ENCODE peak calls at places on chromosomes 7 and 10, in four cellular contexts. O is dorsolateral prefrontal cortex, Y is endothelial cell, Z is HFFc6. G is an unnamed sample.

GRCh38 chr10:90149563-90149962 is 448.2 kb downstream of the KIF20B start:
- DNase-seq in Z (no peak), Y (no peak), O (no peak), G (no peak)

GRCh38 chr10:113384181-113384580 is 168.7 kb upstream of the HABP2 start:
- DNase-seq in Z (no peak), Y (no peak), O (no peak), G (no peak)

GRCh38 chr7:159036916-159037605 is 107.6 kb downstream of the VIPR2 start:
- DNase-seq in Y (no peak), O (no peak), Z (no peak), G (no peak)

GRCh38 chr7:92061154-92061553 is 73.1 kb downstream of the CYP51A1 start:
- DNase-seq in Z (no peak), O (no peak), Y (no peak), G (no peak)

GRCh38 chr7:100444311-100445278 is 8.3 kb upstream of the PPP1R35 start:
- DNase-seq in Y (peak; percentile 56), Z (peak; percentile 47), O (no peak), G (no peak)

GRCh38 chr10:128843972-128844371 is 623.1 kb upstream of the MGMT start:
- DNase-seq in Y (no peak), Z (no peak), O (no peak), G (no peak)

GRCh38 chr10:61836233-61836887 is 65.1 kb upstream of the ARID5B start:
- DNase-seq in O (no peak), Z (peak; percentile 22), Y (no peak), G (no peak)

GRCh38 chr7:101156866-101157589 is 2.8 kb downstream of the AP1S1 start:
- DNase-seq in O (no peak), Y (no peak), Z (no peak), G (no peak)

GRCh38 chr7:19670806-19671205 is 38.0 kb downstream of the POLR1F start:
- DNase-seq in O (no peak), Y (no peak), Z (no peak), G (no peak)

GRCh38 chr7:105352018-105352612 is 36.6 kb downstream of the SRPK2 start:
- DNase-seq in O (peak; percentile 63), Y (no peak), Z (peak; percentile 80), G (peak; percentile 85)

GRCh38 chr7:98470131-98470985 is 69.5 kb upstream of the BAIAP2L1 start:
- DNase-seq in Z (no peak), Y (peak; percentile 40), O (no peak), G (no peak)

GRCh38 chr7:148276291-148277041 is 314.1 kb upstream of the C7orf33 start:
- DNase-seq in O (peak; percentile 50), Y (no peak), Z (no peak), G (no peak)

GRCh38 chr7:95798401-95798930 is 26.1 kb downstream of the DYNC1I1 start:
- DNase-seq in O (no peak), Y (no peak), Z (no peak), G (no peak)

GRCh38 chr7:66281678-66282593 is 76.8 kb downstream of the TPST1 start:
- DNase-seq in Y (no peak), Z (peak; percentile 99), O (peak; percentile 56), G (no peak)

GRCh38 chr10:22503315-22504090 is 158.2 kb downstream of the SPAG6 start:
- DNase-seq in Z (peak; percentile 16), O (no peak), Y (no peak), G (no peak)

GRCh38 chr10:105150486-105150885 is 509.4 kb downstream of the SORCS3 start:
- DNase-seq in O (no peak), Y (no peak), Z (no peak), G (no peak)

GRCh38 chr10:98919899-98920298 is 315.8 kb downstream of the HPSE2 start:
- DNase-seq in Y (no peak), O (no peak), Z (peak; percentile 24), G (no peak)

GRCh38 chr7:141763797-141764196 is at the start of gene TAS2R3:
- DNase-seq in Z (no peak), Y (no peak), O (no peak), G (no peak)

GRCh38 chr7:133748443-133749407 is 378.4 kb upstream of the LRGUK start:
- DNase-seq in Y (no peak), Z (no peak), O (no peak), G (no peak)

GRCh38 chr10:72079356-72079755 is 9.0 kb downstream of the SPOCK2 start:
- DNase-seq in O (no peak), Z (no peak), Y (no peak), G (peak; percentile 72)

GRCh38 chr7:149682038-149682437 is 91.3 kb downstream of the ZNF467 start:
- DNase-seq in Y (no peak), O (no peak), Z (no peak), G (no peak)

GRCh38 chr7:45682836-45683555 is 108.8 kb downstream of the ADCY1 start:
- DNase-seq in O (no peak), Z (no peak), Y (no peak), G (no peak)

GRCh38 chr7:22561356-22561755 is 61.4 kb upstream of the STEAP1B start:
- DNase-seq in Z (peak; percentile 99), Y (peak; percentile 56), O (peak; percentile 53), G (no peak)

GRCh38 chr7:95718556-95719410 is 53.6 kb upstream of the DYNC1I1 start:
- DNase-seq in Z (no peak), O (no peak), Y (no peak), G (no peak)

GRCh38 chr7:34430456-34430855 is 227.6 kb upstream of the NPSR1 start:
- DNase-seq in O (no peak), Z (peak; percentile 35), Y (peak; percentile 26), G (no peak)